ENCODE peak calls at places on chromosomes 12 and 14, in seven cellular contexts. One of them, this sample, is unnamed.
A peak's percentile ranks its signal among the peaks of the same experiment; 100 is the strongest.

GRCh38 chr14:99009875-99010274 is 262.1 kb downstream of the BCL11B start:
- DNase-seq in CD4-positive, alpha-beta memory T cell: no peak
- DNase-seq in astrocyte: no peak
- DNase-seq in Peyer's patch: no peak
- DNase-seq in MG63: no peak
- DNase-seq in testis: no peak
- DNase-seq in stomach: no peak
- DNase-seq in this sample: no peak

GRCh38 chr14:50531595-50532501 is 521 bp downstream of the MAP4K5 start:
- DNase-seq in MG63: peak; percentile 48
- DNase-seq in CD4-positive, alpha-beta memory T cell: peak; percentile 15
- DNase-seq in testis: peak; percentile 75
- DNase-seq in Peyer's patch: peak; percentile 45
- DNase-seq in stomach: peak; percentile 48
- DNase-seq in astrocyte: no peak
- DNase-seq in this sample: peak; percentile 2

GRCh38 chr12:46217686-46218508 is 50.9 kb downstream of the SLC38A1 start:
- DNase-seq in MG63: no peak
- DNase-seq in stomach: peak; percentile 34
- DNase-seq in CD4-positive, alpha-beta memory T cell: peak; percentile 76
- DNase-seq in astrocyte: no peak
- DNase-seq in testis: peak; percentile 37
- DNase-seq in Peyer's patch: peak; percentile 90
- DNase-seq in this sample: peak; percentile 64

GRCh38 chr12:104458645-104459555 is 2.2 kb downstream of the CHST11 start:
- DNase-seq in astrocyte: peak; percentile 35
- DNase-seq in CD4-positive, alpha-beta memory T cell: no peak
- DNase-seq in stomach: no peak
- DNase-seq in Peyer's patch: peak; percentile 54
- DNase-seq in testis: peak; percentile 56
- DNase-seq in MG63: no peak
- DNase-seq in this sample: no peak

GRCh38 chr12:64679487-64679983 is 69.2 kb downstream of the RASSF3 start:
- DNase-seq in astrocyte: peak; percentile 74
- DNase-seq in stomach: peak; percentile 71
- DNase-seq in MG63: peak; percentile 91
- DNase-seq in CD4-positive, alpha-beta memory T cell: peak; percentile 73
- DNase-seq in testis: no peak
- DNase-seq in Peyer's patch: peak; percentile 67
- DNase-seq in this sample: peak; percentile 54

GRCh38 chr14:99687284-99688209 is 3.4 kb downstream of the CYP46A1 start:
- DNase-seq in MG63: no peak
- DNase-seq in CD4-positive, alpha-beta memory T cell: peak; percentile 42
- DNase-seq in astrocyte: no peak
- DNase-seq in testis: peak; percentile 17
- DNase-seq in Peyer's patch: no peak
- DNase-seq in stomach: no peak
- DNase-seq in this sample: peak; percentile 17

GRCh38 chr12:67774983-67775587 is 126.5 kb downstream of the DYRK2 start:
- DNase-seq in stomach: no peak
- DNase-seq in astrocyte: no peak
- DNase-seq in Peyer's patch: no peak
- DNase-seq in MG63: no peak
- DNase-seq in testis: no peak
- DNase-seq in CD4-positive, alpha-beta memory T cell: no peak
- DNase-seq in this sample: no peak

GRCh38 chr14:77026930-77027537 is 1.5 kb downstream of the IRF2BPL start:
- DNase-seq in testis: no peak
- DNase-seq in astrocyte: no peak
- DNase-seq in CD4-positive, alpha-beta memory T cell: peak; percentile 61
- DNase-seq in Peyer's patch: peak; percentile 47
- DNase-seq in MG63: peak; percentile 33
- DNase-seq in stomach: peak; percentile 54
- DNase-seq in this sample: peak; percentile 45

GRCh38 chr12:97275261-97276197 is 187.1 kb upstream of the RMST start:
- DNase-seq in astrocyte: no peak
- DNase-seq in stomach: no peak
- DNase-seq in testis: peak; percentile 86
- DNase-seq in CD4-positive, alpha-beta memory T cell: no peak
- DNase-seq in Peyer's patch: no peak
- DNase-seq in MG63: peak; percentile 8
- DNase-seq in this sample: no peak

GRCh38 chr14:101757064-101757838 is 4.3 kb upstream of the PPP2R5C start:
- DNase-seq in testis: no peak
- DNase-seq in astrocyte: no peak
- DNase-seq in CD4-positive, alpha-beta memory T cell: no peak
- DNase-seq in stomach: no peak
- DNase-seq in Peyer's patch: no peak
- DNase-seq in MG63: no peak
- DNase-seq in this sample: no peak

GRCh38 chr12:129613311-129613710 is 290.5 kb downstream of the TMEM132D start:
- DNase-seq in testis: no peak
- DNase-seq in Peyer's patch: no peak
- DNase-seq in stomach: no peak
- DNase-seq in MG63: no peak
- DNase-seq in CD4-positive, alpha-beta memory T cell: no peak
- DNase-seq in astrocyte: no peak
- DNase-seq in this sample: no peak

GRCh38 chr12:28507055-28507454 is 316.8 kb downstream of the CCDC91 start:
- DNase-seq in testis: no peak
- DNase-seq in astrocyte: peak; percentile 82
- DNase-seq in MG63: no peak
- DNase-seq in Peyer's patch: no peak
- DNase-seq in stomach: no peak
- DNase-seq in CD4-positive, alpha-beta memory T cell: no peak
- DNase-seq in this sample: no peak

GRCh38 chr14:29803045-29803444 is 124.6 kb downstream of the PRKD1 start:
- DNase-seq in CD4-positive, alpha-beta memory T cell: no peak
- DNase-seq in stomach: no peak
- DNase-seq in astrocyte: no peak
- DNase-seq in MG63: no peak
- DNase-seq in testis: no peak
- DNase-seq in Peyer's patch: no peak
- DNase-seq in this sample: no peak

GRCh38 chr12:124902916-124903315 is 11.5 kb downstream of the UBC start:
- DNase-seq in MG63: no peak
- DNase-seq in astrocyte: no peak
- DNase-seq in CD4-positive, alpha-beta memory T cell: no peak
- DNase-seq in Peyer's patch: no peak
- DNase-seq in stomach: no peak
- DNase-seq in testis: no peak
- DNase-seq in this sample: no peak

GRCh38 chr12:103929051-103929908 is 930 bp upstream of the HSP90B1 start:
- DNase-seq in testis: peak; percentile 95
- DNase-seq in Peyer's patch: peak; percentile 86
- DNase-seq in astrocyte: peak; percentile 87
- DNase-seq in MG63: peak; percentile 86
- DNase-seq in stomach: peak; percentile 82
- DNase-seq in CD4-positive, alpha-beta memory T cell: peak; percentile 92
- DNase-seq in this sample: peak; percentile 72

GRCh38 chr14:95291859-95292542 is 27.7 kb downstream of the CLMN start:
- DNase-seq in MG63: peak; percentile 52
- DNase-seq in CD4-positive, alpha-beta memory T cell: no peak
- DNase-seq in Peyer's patch: no peak
- DNase-seq in testis: peak; percentile 65
- DNase-seq in astrocyte: peak; percentile 20
- DNase-seq in stomach: peak; percentile 63
- DNase-seq in this sample: no peak

GRCh38 chr12:46556105-46556559 is 183.6 kb upstream of the SLC38A2 start:
- DNase-seq in Peyer's patch: no peak
- DNase-seq in MG63: peak; percentile 10
- DNase-seq in CD4-positive, alpha-beta memory T cell: no peak
- DNase-seq in astrocyte: peak; percentile 99
- DNase-seq in stomach: no peak
- DNase-seq in testis: no peak
- DNase-seq in this sample: no peak

GRCh38 chr12:57011438-57012424 is 4.6 kb downstream of the TAC3 start:
- DNase-seq in Peyer's patch: no peak
- DNase-seq in stomach: no peak
- DNase-seq in testis: no peak
- DNase-seq in astrocyte: no peak
- DNase-seq in CD4-positive, alpha-beta memory T cell: peak; percentile 37
- DNase-seq in MG63: no peak
- DNase-seq in this sample: no peak

GRCh38 chr12:68378859-68379628 is 46.9 kb upstream of the MDM1 start:
- DNase-seq in testis: peak; percentile 31
- DNase-seq in CD4-positive, alpha-beta memory T cell: no peak
- DNase-seq in astrocyte: no peak
- DNase-seq in Peyer's patch: no peak
- DNase-seq in MG63: no peak
- DNase-seq in stomach: peak; percentile 42
- DNase-seq in this sample: no peak

GRCh38 chr12:76220980-76221379 is 127.2 kb downstream of the BBS10 start:
- DNase-seq in stomach: no peak
- DNase-seq in MG63: no peak
- DNase-seq in Peyer's patch: no peak
- DNase-seq in testis: no peak
- DNase-seq in CD4-positive, alpha-beta memory T cell: no peak
- DNase-seq in astrocyte: no peak
- DNase-seq in this sample: no peak

GRCh38 chr14:73694083-73694482 is 20.1 kb downstream of the PNMA1 start:
- DNase-seq in testis: no peak
- DNase-seq in MG63: no peak
- DNase-seq in stomach: no peak
- DNase-seq in astrocyte: no peak
- DNase-seq in Peyer's patch: no peak
- DNase-seq in CD4-positive, alpha-beta memory T cell: no peak
- DNase-seq in this sample: no peak

GRCh38 chr12:62917939-62918338 is 17.0 kb downstream of the PPM1H start:
- DNase-seq in stomach: no peak
- DNase-seq in Peyer's patch: no peak
- DNase-seq in MG63: no peak
- DNase-seq in CD4-positive, alpha-beta memory T cell: no peak
- DNase-seq in testis: no peak
- DNase-seq in astrocyte: no peak
- DNase-seq in this sample: no peak

GRCh38 chr12:124536613-124537012 is 30.8 kb downstream of the NCOR2 start:
- DNase-seq in stomach: no peak
- DNase-seq in Peyer's patch: no peak
- DNase-seq in CD4-positive, alpha-beta memory T cell: no peak
- DNase-seq in MG63: no peak
- DNase-seq in astrocyte: peak; percentile 72
- DNase-seq in testis: no peak
- DNase-seq in this sample: no peak

GRCh38 chr12:124888203-124888602 is 24.5 kb upstream of the SCARB1 start:
- DNase-seq in MG63: peak; percentile 17
- DNase-seq in CD4-positive, alpha-beta memory T cell: no peak
- DNase-seq in testis: peak; percentile 66
- DNase-seq in astrocyte: no peak
- DNase-seq in Peyer's patch: no peak
- DNase-seq in stomach: no peak
- DNase-seq in this sample: no peak

GRCh38 chr14:104682107-104682593 is 7.3 kb upstream of the INF2 start:
- DNase-seq in MG63: peak; percentile 32
- DNase-seq in CD4-positive, alpha-beta memory T cell: no peak
- DNase-seq in astrocyte: no peak
- DNase-seq in stomach: no peak
- DNase-seq in Peyer's patch: no peak
- DNase-seq in testis: no peak
- DNase-seq in this sample: no peak

GRCh38 chr14:23922545-23922944 is 31.0 kb upstream of the DHRS4 start:
- DNase-seq in testis: no peak
- DNase-seq in stomach: no peak
- DNase-seq in CD4-positive, alpha-beta memory T cell: no peak
- DNase-seq in MG63: no peak
- DNase-seq in Peyer's patch: no peak
- DNase-seq in astrocyte: no peak
- DNase-seq in this sample: no peak

GRCh38 chr14:23929822-23930294 is 23.7 kb upstream of the DHRS4 start:
- DNase-seq in astrocyte: peak; percentile 40
- DNase-seq in Peyer's patch: peak; percentile 79
- DNase-seq in testis: peak; percentile 94
- DNase-seq in CD4-positive, alpha-beta memory T cell: peak; percentile 69
- DNase-seq in MG63: peak; percentile 64
- DNase-seq in stomach: peak; percentile 85
- DNase-seq in this sample: peak; percentile 57

GRCh38 chr14:23926543-23926942 is 27.0 kb upstream of the DHRS4 start:
- DNase-seq in stomach: no peak
- DNase-seq in astrocyte: no peak
- DNase-seq in Peyer's patch: no peak
- DNase-seq in CD4-positive, alpha-beta memory T cell: no peak
- DNase-seq in MG63: no peak
- DNase-seq in testis: no peak
- DNase-seq in this sample: no peak

GRCh38 chr14:23929131-23929530 is 24.4 kb upstream of the DHRS4 start:
- DNase-seq in MG63: no peak
- DNase-seq in Peyer's patch: no peak
- DNase-seq in stomach: no peak
- DNase-seq in testis: no peak
- DNase-seq in astrocyte: no peak
- DNase-seq in CD4-positive, alpha-beta memory T cell: no peak
- DNase-seq in this sample: no peak

GRCh38 chr14:23925523-23926075 is 28.0 kb upstream of the DHRS4 start:
- DNase-seq in Peyer's patch: no peak
- DNase-seq in astrocyte: no peak
- DNase-seq in MG63: no peak
- DNase-seq in CD4-positive, alpha-beta memory T cell: no peak
- DNase-seq in testis: no peak
- DNase-seq in stomach: no peak
- DNase-seq in this sample: no peak
- H3K9me3 ChIP-seq in Peyer's patch: no peaks in the 10 kb centered on the region
- H3K9me3 ChIP-seq in astrocyte: no peaks in the 10 kb centered on the region
- H3K9me3 ChIP-seq in MG63: no peaks in the 10 kb centered on the region
- H3K9me3 ChIP-seq in CD4-positive, alpha-beta memory T cell: no peaks in the 10 kb centered on the region
- H3K9me3 ChIP-seq in testis: no peaks in the 10 kb centered on the region
- H3K9me3 ChIP-seq in stomach: no peaks in the 10 kb centered on the region
- H3K9me3 ChIP-seq in this sample: no peaks in the 10 kb centered on the region

GRCh38 chr14:96838449-96838848 is 41.3 kb downstream of the VRK1 start:
- DNase-seq in astrocyte: no peak
- DNase-seq in stomach: no peak
- DNase-seq in testis: no peak
- DNase-seq in MG63: no peak
- DNase-seq in CD4-positive, alpha-beta memory T cell: no peak
- DNase-seq in Peyer's patch: no peak
- DNase-seq in this sample: no peak
- H3K36me3 ChIP-seq in astrocyte: no peaks in the 10 kb centered on the region
- H3K36me3 ChIP-seq in stomach: peaks cover 44% of the 10 kb centered on the region
- H3K36me3 ChIP-seq in testis: no peaks in the 10 kb centered on the region
- H3K36me3 ChIP-seq in MG63: peaks cover 14% of the 10 kb centered on the region
- H3K36me3 ChIP-seq in CD4-positive, alpha-beta memory T cell: no peaks in the 10 kb centered on the region
- H3K36me3 ChIP-seq in Peyer's patch: peaks cover 6% of the 10 kb centered on the region
- H3K36me3 ChIP-seq in this sample: peaks cover 3% of the 10 kb centered on the region

GRCh38 chr14:105867961-105868599 is 341.7 kb downstream of the TMEM121 start:
- DNase-seq in Peyer's patch: no peak
- DNase-seq in testis: peak; percentile 10
- DNase-seq in CD4-positive, alpha-beta memory T cell: no peak
- DNase-seq in astrocyte: no peak
- DNase-seq in stomach: peak; percentile 16
- DNase-seq in MG63: no peak
- DNase-seq in this sample: no peak
- H3K9me3 ChIP-seq in Peyer's patch: no peaks in the 10 kb centered on the region
- H3K9me3 ChIP-seq in testis: no peaks in the 10 kb centered on the region
- H3K9me3 ChIP-seq in CD4-positive, alpha-beta memory T cell: no peaks in the 10 kb centered on the region
- H3K9me3 ChIP-seq in astrocyte: peaks cover 14% of the 10 kb centered on the region
- H3K9me3 ChIP-seq in stomach: no peaks in the 10 kb centered on the region
- H3K9me3 ChIP-seq in MG63: no peaks in the 10 kb centered on the region
- H3K9me3 ChIP-seq in this sample: no peaks in the 10 kb centered on the region

DNA sequence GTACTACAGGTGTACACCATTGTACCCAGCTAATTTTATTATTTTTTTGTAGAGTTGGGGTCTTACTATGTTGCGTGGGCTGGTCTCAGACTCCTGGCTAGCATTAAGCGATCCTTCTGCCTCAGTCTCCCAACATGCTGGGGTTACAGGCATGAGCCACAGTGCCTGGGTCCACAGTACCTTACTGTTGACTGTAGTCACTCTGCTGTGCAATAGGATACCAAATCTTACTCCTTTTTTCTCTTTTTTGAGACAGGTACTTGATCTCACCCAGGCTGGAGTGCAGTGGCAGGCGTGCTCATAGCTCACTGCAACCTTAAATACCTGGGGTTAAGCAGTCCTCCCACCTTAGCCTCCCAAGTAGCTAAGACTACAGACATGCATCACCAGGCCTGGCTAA is 25.6 kb downstream of the PSMA6 start:
- DNase-seq in stomach: no peak
- DNase-seq in testis: no peak
- DNase-seq in Peyer's patch: no peak
- DNase-seq in CD4-positive, alpha-beta memory T cell: no peak
- DNase-seq in astrocyte: no peak
- DNase-seq in MG63: no peak
- DNase-seq in this sample: no peak
- H3K36me3 ChIP-seq in stomach: peaks cover 69% of the 10 kb centered on the region
- H3K36me3 ChIP-seq in testis: no peaks in the 10 kb centered on the region
- H3K36me3 ChIP-seq in Peyer's patch: peaks cover 65% of the 10 kb centered on the region
- H3K36me3 ChIP-seq in CD4-positive, alpha-beta memory T cell: peaks cover 43% of the 10 kb centered on the region
- H3K36me3 ChIP-seq in astrocyte: peaks cover 37% of the 10 kb centered on the region
- H3K36me3 ChIP-seq in MG63: peaks cover 12% of the 10 kb centered on the region
- H3K36me3 ChIP-seq in this sample: peaks cover 41% of the 10 kb centered on the region

This sample was measured in effector memory CD4-positive, alpha-beta T cell.